ENCODE peak calls at places on chromosomes 2 and 18, in six cellular contexts. F is T-helper 2 cell, O is tibial artery, E is WTC11, J is glutamatergic neuron, C is NCI-H1105 treated with DMSO at 0.1 percent for 48 hours. N is an unnamed sample.

GRCh38 chr2:185417111-185417510 is 321.5 kb upstream of the FSIP2 start:
- DNase-seq in F (no peak), O (no peak), E (no peak), J (no peak), C (no peak), N (no peak)

GRCh38 chr2:85744771-85745601 is 8.8 kb upstream of the ATOH8 start:
- DNase-seq in F (no peak), O (peak), E (no peak), J (no peak), C (no peak), N (no peak)

GRCh38 chr18:25016666-25017065 is 335.3 kb downstream of the ZNF521 start:
- DNase-seq in F (no peak), O (no peak), E (peak), J (no peak), C (no peak), N (no peak)

GRCh38 chr2:98445167-98445522 is 487 bp downstream of the INPP4A start:
- DNase-seq in F (no peak), O (no peak), E (no peak), J (peak), C (no peak), N (no peak)

GRCh38 chr2:9162841-9163240 is 43.8 kb upstream of the ASAP2 start:
- DNase-seq in F (no peak), O (no peak), E (no peak), J (no peak), C (no peak), N (no peak)

GRCh38 chr2:222319576-222320440 is 21.0 kb upstream of the PAX3 start:
- DNase-seq in F (no peak), O (no peak), E (peak), J (peak), C (peak), N (no peak)

GRCh38 chr2:236273126-236273525 is 8.9 kb upstream of the ASB18 start:
- DNase-seq in F (no peak), O (no peak), E (no peak), J (no peak), C (no peak), N (no peak)

GRCh38 chr2:66478311-66478710 is 43.4 kb downstream of the MEIS1 start:
- DNase-seq in F (no peak), O (no peak), E (no peak), J (no peak), C (no peak), N (no peak)

GRCh38 chr2:146214394-146214929 is 1630.4 kb upstream of the ACVR2A start:
- DNase-seq in F (no peak), O (no peak), E (no peak), J (no peak), C (no peak), N (no peak)

GRCh38 chr2:241002275-241003046 is 4.0 kb downstream of the SNED1 start:
- DNase-seq in F (no peak), O (no peak), E (no peak), J (no peak), C (no peak), N (no peak)

GRCh38 chr2:205590759-205591158 is 91.5 kb upstream of the NRP2 start:
- DNase-seq in F (no peak), O (no peak), E (no peak), J (no peak), C (no peak), N (no peak)

GRCh38 chr2:190843874-190844699 is 36.5 kb upstream of the GLS start:
- DNase-seq in F (no peak), O (no peak), E (no peak), J (no peak), C (no peak), N (peak)

GRCh38 chr2:147525724-147526489 is 318.9 kb upstream of the ACVR2A start:
- DNase-seq in F (no peak), O (no peak), E (no peak), J (no peak), C (peak), N (no peak)

GRCh38 chr18:577606-578005 is 2.6 kb upstream of the CETN1 start:
- DNase-seq in F (no peak), O (no peak), E (no peak), J (no peak), C (no peak), N (no peak)

GRCh38 chr18:27363918-27364317 is 178.8 kb upstream of the CHST9 start:
- DNase-seq in F (no peak), O (no peak), E (no peak), J (no peak), C (peak), N (no peak)

GRCh38 chr18:58676270-58676669 is 5.0 kb downstream of the MALT1 start:
- DNase-seq in F (no peak), O (no peak), E (no peak), J (no peak), C (no peak), N (no peak)

GRCh38 chr18:62655520-62656219 is 59.7 kb upstream of the PHLPP1 start:
- DNase-seq in F (no peak), O (no peak), E (no peak), J (no peak), C (no peak), N (no peak)

GRCh38 chr2:203327582-203327917 is 644 bp upstream of the ABI2 start:
- DNase-seq in F (no peak), O (no peak), E (peak), J (no peak), C (no peak), N (no peak)

GRCh38 chr2:134716716-134717585 is 1.8 kb downstream of the TMEM163 start:
- DNase-seq in F (no peak), O (no peak), E (no peak), J (no peak), C (no peak), N (no peak)

GRCh38 chr2:236293241-236293810 is 29.1 kb upstream of the ASB18 start:
- DNase-seq in F (no peak), O (no peak), E (no peak), J (no peak), C (no peak), N (no peak)

GRCh38 chr18:11154369-11154982 is 5.1 kb upstream of the PIEZO2 start:
- DNase-seq in F (no peak), O (no peak), E (no peak), J (no peak), C (peak), N (no peak)

N was measured in activated T-helper 9 cell treated with anti-CD3 and anti-CD28 coated beads, Interleukin-2, amount 50 U/mL, for 16 hours.